ENCODE peak calls at places on chromosomes 12 and 14, in eight cellular contexts. One of them, this sample, is unnamed.

GRCh38 chr14:94447206-94447605 is 5.4 kb downstream of the SERPINA11 start:
- DNase-seq in endothelial cell of umbilical vein: no peak
- DNase-seq in PC-3: no peak
- DNase-seq in HCT116: no peak
- DNase-seq in left ventricle myocardium inferior: no peak
- DNase-seq in testis: no peak
- DNase-seq in upper lobe of right lung: no peak
- DNase-seq in pancreas: no peak
- DNase-seq in this sample: no peak

GRCh38 chr14:94593749-94594431 is 12.7 kb downstream of the SERPINA5 start:
- DNase-seq in endothelial cell of umbilical vein: no peak
- DNase-seq in PC-3: no peak
- DNase-seq in HCT116: no peak
- DNase-seq in left ventricle myocardium inferior: no peak
- DNase-seq in testis: no peak
- DNase-seq in upper lobe of right lung: no peak
- DNase-seq in pancreas: no peak
- DNase-seq in this sample: no peak

GRCh38 chr12:11958216-11959091 is 112.3 kb upstream of the BCL2L14 start:
- DNase-seq in endothelial cell of umbilical vein: peak; percentile 83
- DNase-seq in PC-3: peak; percentile 81
- DNase-seq in HCT116: no peak
- DNase-seq in left ventricle myocardium inferior: no peak
- DNase-seq in testis: no peak
- DNase-seq in upper lobe of right lung: no peak
- DNase-seq in pancreas: no peak
- DNase-seq in this sample: no peak

GRCh38 chr14:41570415-41571155 is 36.1 kb upstream of the LRFN5 start:
- DNase-seq in endothelial cell of umbilical vein: no peak
- DNase-seq in PC-3: no peak
- DNase-seq in HCT116: no peak
- DNase-seq in left ventricle myocardium inferior: no peak
- DNase-seq in testis: no peak
- DNase-seq in upper lobe of right lung: no peak
- DNase-seq in pancreas: no peak
- DNase-seq in this sample: no peak

GRCh38 chr14:97458302-97459137 is 661.3 kb downstream of the VRK1 start:
- DNase-seq in endothelial cell of umbilical vein: no peak
- DNase-seq in PC-3: no peak
- DNase-seq in HCT116: no peak
- DNase-seq in left ventricle myocardium inferior: no peak
- DNase-seq in testis: peak; percentile 60
- DNase-seq in upper lobe of right lung: no peak
- DNase-seq in pancreas: peak; percentile 31
- DNase-seq in this sample: no peak

GRCh38 chr14:94367896-94368590 is 20.4 kb downstream of the SERPINA1 start:
- DNase-seq in endothelial cell of umbilical vein: no peak
- DNase-seq in PC-3: no peak
- DNase-seq in HCT116: no peak
- DNase-seq in left ventricle myocardium inferior: no peak
- DNase-seq in testis: no peak
- DNase-seq in upper lobe of right lung: peak; percentile 45
- DNase-seq in pancreas: no peak
- DNase-seq in this sample: no peak

GRCh38 chr14:34711169-34711568 is 3.2 kb downstream of the CFL2 start:
- DNase-seq in endothelial cell of umbilical vein: peak; percentile 24
- DNase-seq in PC-3: peak; percentile 33
- DNase-seq in HCT116: no peak
- DNase-seq in left ventricle myocardium inferior: no peak
- DNase-seq in testis: peak; percentile 33
- DNase-seq in upper lobe of right lung: no peak
- DNase-seq in pancreas: no peak
- DNase-seq in this sample: peak; percentile 83

GRCh38 chr14:26187996-26188605 is 409.7 kb downstream of the NOVA1 start:
- DNase-seq in endothelial cell of umbilical vein: no peak
- DNase-seq in PC-3: no peak
- DNase-seq in HCT116: no peak
- DNase-seq in left ventricle myocardium inferior: no peak
- DNase-seq in testis: no peak
- DNase-seq in upper lobe of right lung: no peak
- DNase-seq in pancreas: no peak
- DNase-seq in this sample: no peak

GRCh38 chr12:87820524-87821194 is 208.5 kb downstream of the C12orf50 start:
- DNase-seq in endothelial cell of umbilical vein: no peak
- DNase-seq in PC-3: peak; percentile 66
- DNase-seq in HCT116: peak; percentile 64
- DNase-seq in left ventricle myocardium inferior: no peak
- DNase-seq in testis: no peak
- DNase-seq in upper lobe of right lung: no peak
- DNase-seq in pancreas: no peak
- DNase-seq in this sample: no peak

GRCh38 chr12:89325495-89325894 is 26.8 kb downstream of the DUSP6 start:
- DNase-seq in endothelial cell of umbilical vein: no peak
- DNase-seq in PC-3: no peak
- DNase-seq in HCT116: no peak
- DNase-seq in left ventricle myocardium inferior: no peak
- DNase-seq in testis: no peak
- DNase-seq in upper lobe of right lung: no peak
- DNase-seq in pancreas: no peak
- DNase-seq in this sample: no peak

GRCh38 chr14:85991156-85991555 is 461.2 kb downstream of the FLRT2 start:
- DNase-seq in endothelial cell of umbilical vein: no peak
- DNase-seq in PC-3: no peak
- DNase-seq in HCT116: no peak
- DNase-seq in left ventricle myocardium inferior: no peak
- DNase-seq in testis: no peak
- DNase-seq in upper lobe of right lung: no peak
- DNase-seq in pancreas: no peak
- DNase-seq in this sample: no peak

GRCh38 chr12:57110189-57111045 is 745 bp downstream of the STAT6 start:
- DNase-seq in endothelial cell of umbilical vein: peak; percentile 59
- DNase-seq in PC-3: peak; percentile 32
- DNase-seq in HCT116: no peak
- DNase-seq in left ventricle myocardium inferior: peak; percentile 80
- DNase-seq in testis: peak; percentile 86
- DNase-seq in upper lobe of right lung: peak; percentile 87
- DNase-seq in pancreas: peak; percentile 62
- DNase-seq in this sample: peak; percentile 79

GRCh38 chr12:45675534-45675933 is 54.0 kb upstream of the ARID2 start:
- DNase-seq in endothelial cell of umbilical vein: no peak
- DNase-seq in PC-3: no peak
- DNase-seq in HCT116: no peak
- DNase-seq in left ventricle myocardium inferior: no peak
- DNase-seq in testis: no peak
- DNase-seq in upper lobe of right lung: no peak
- DNase-seq in pancreas: no peak
- DNase-seq in this sample: no peak

GRCh38 chr14:26863736-26864135 is 265.9 kb upstream of the NOVA1 start:
- DNase-seq in endothelial cell of umbilical vein: peak; percentile 45
- DNase-seq in PC-3: peak; percentile 60
- DNase-seq in HCT116: no peak
- DNase-seq in left ventricle myocardium inferior: no peak
- DNase-seq in testis: no peak
- DNase-seq in upper lobe of right lung: no peak
- DNase-seq in pancreas: no peak
- DNase-seq in this sample: no peak

GRCh38 chr14:87797001-87797400 is 196.0 kb downstream of the GALC start:
- DNase-seq in endothelial cell of umbilical vein: no peak
- DNase-seq in PC-3: no peak
- DNase-seq in HCT116: no peak
- DNase-seq in left ventricle myocardium inferior: no peak
- DNase-seq in testis: no peak
- DNase-seq in upper lobe of right lung: no peak
- DNase-seq in pancreas: no peak
- DNase-seq in this sample: no peak

GRCh38 chr12:59431266-59431665 is 164.6 kb upstream of the SLC16A7 start:
- DNase-seq in endothelial cell of umbilical vein: peak; percentile 11
- DNase-seq in PC-3: peak; percentile 35
- DNase-seq in HCT116: no peak
- DNase-seq in left ventricle myocardium inferior: no peak
- DNase-seq in testis: no peak
- DNase-seq in upper lobe of right lung: no peak
- DNase-seq in pancreas: no peak
- DNase-seq in this sample: peak; percentile 1

GRCh38 chr12:116820077-116820656 is 61.1 kb downstream of the HRK start:
- DNase-seq in endothelial cell of umbilical vein: no peak
- DNase-seq in PC-3: no peak
- DNase-seq in HCT116: no peak
- DNase-seq in left ventricle myocardium inferior: no peak
- DNase-seq in testis: no peak
- DNase-seq in upper lobe of right lung: no peak
- DNase-seq in pancreas: no peak
- DNase-seq in this sample: no peak
- H3K4me3 ChIP-seq in endothelial cell of umbilical vein: no peak overlapping the region
- H3K4me3 ChIP-seq in PC-3: peak overlapping the region; percentile 86
- H3K4me3 ChIP-seq in HCT116: no peak overlapping the region
- H3K4me3 ChIP-seq in left ventricle myocardium inferior: no peak overlapping the region
- H3K4me3 ChIP-seq in testis: no peak overlapping the region
- H3K4me3 ChIP-seq in upper lobe of right lung: no peak overlapping the region
- H3K4me3 ChIP-seq in pancreas: no peak overlapping the region
- H3K4me3 ChIP-seq in this sample: peak overlapping the region; percentile 82

DNA sequence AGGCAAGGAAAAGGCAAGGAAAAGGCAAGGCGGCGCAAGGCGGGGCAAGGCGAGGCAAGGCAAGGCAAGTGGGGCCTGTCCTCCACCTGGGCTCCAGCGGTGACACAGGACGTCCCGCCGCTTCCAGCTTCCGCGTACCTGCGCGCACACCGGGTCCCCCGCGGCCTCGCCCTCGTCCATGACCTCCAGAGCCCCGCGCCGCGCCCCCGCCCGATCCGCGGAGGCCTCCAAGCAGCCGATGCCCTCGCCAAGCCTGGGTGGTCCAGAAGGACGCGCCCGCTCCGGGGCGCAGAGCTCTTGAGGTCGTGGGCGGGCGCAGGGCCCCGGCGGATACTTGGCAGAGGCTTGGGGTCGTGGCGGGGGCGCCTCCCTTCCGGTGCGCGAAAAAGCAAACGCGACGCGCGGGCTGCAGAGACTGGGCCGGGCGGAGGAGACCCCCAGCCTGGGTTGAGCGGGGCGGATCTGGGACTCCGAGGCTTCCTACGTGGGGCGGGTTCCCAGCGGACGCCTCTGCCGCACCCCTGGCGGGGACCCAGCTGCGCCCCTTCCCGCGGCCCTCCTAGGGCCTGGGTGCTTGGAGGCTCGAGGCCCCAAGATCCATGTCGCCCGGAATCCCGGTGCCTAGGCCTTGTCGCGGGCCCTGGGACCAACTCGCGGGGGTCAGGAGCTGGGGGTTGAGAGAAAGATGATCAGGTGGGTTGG is 60.7 kb upstream of the EIF5 start:
- DNase-seq in endothelial cell of umbilical vein: no peak
- DNase-seq in PC-3: no peak
- DNase-seq in HCT116: no peak
- DNase-seq in left ventricle myocardium inferior: no peak
- DNase-seq in testis: no peak
- DNase-seq in upper lobe of right lung: no peak
- DNase-seq in pancreas: no peak
- DNase-seq in this sample: no peak
- H3K4me3 ChIP-seq in endothelial cell of umbilical vein: no peak overlapping the region
- H3K4me3 ChIP-seq in PC-3: no peak overlapping the region
- H3K4me3 ChIP-seq in HCT116: no peak overlapping the region
- H3K4me3 ChIP-seq in left ventricle myocardium inferior: peak overlapping the region; percentile 64
- H3K4me3 ChIP-seq in testis: peak overlapping the region; percentile 40
- H3K4me3 ChIP-seq in upper lobe of right lung: peak overlapping the region; percentile 42
- H3K4me3 ChIP-seq in pancreas: no peak overlapping the region
- H3K4me3 ChIP-seq in this sample: no peak overlapping the region

GRCh38 chr12:121577443-121578180 is 3.2 kb downstream of the KDM2B start:
- DNase-seq in endothelial cell of umbilical vein: no peak
- DNase-seq in PC-3: no peak
- DNase-seq in HCT116: no peak
- DNase-seq in left ventricle myocardium inferior: no peak
- DNase-seq in testis: peak; percentile 59
- DNase-seq in upper lobe of right lung: no peak
- DNase-seq in pancreas: no peak
- DNase-seq in this sample: no peak
- H3K4me3 ChIP-seq in endothelial cell of umbilical vein: no peak overlapping the region
- H3K4me3 ChIP-seq in PC-3: peak overlapping the region; percentile 39
- H3K4me3 ChIP-seq in HCT116: no peak overlapping the region
- H3K4me3 ChIP-seq in left ventricle myocardium inferior: peak overlapping the region; percentile 74
- H3K4me3 ChIP-seq in testis: peak overlapping the region; percentile 59
- H3K4me3 ChIP-seq in upper lobe of right lung: no peak overlapping the region
- H3K4me3 ChIP-seq in pancreas: no peak overlapping the region
- H3K4me3 ChIP-seq in this sample: no peak overlapping the region

GRCh38 chr14:89617142-89617460 is 200.1 kb upstream of the FOXN3 start:
- DNase-seq in endothelial cell of umbilical vein: no peak
- DNase-seq in PC-3: no peak
- DNase-seq in HCT116: no peak
- DNase-seq in left ventricle myocardium inferior: no peak
- DNase-seq in testis: no peak
- DNase-seq in upper lobe of right lung: no peak
- DNase-seq in pancreas: no peak
- DNase-seq in this sample: no peak

GRCh38 chr14:89618821-89619551 is 202.0 kb upstream of the FOXN3 start:
- DNase-seq in endothelial cell of umbilical vein: peak; percentile 61
- DNase-seq in PC-3: peak; percentile 58
- DNase-seq in HCT116: peak; percentile 13
- DNase-seq in left ventricle myocardium inferior: peak; percentile 73
- DNase-seq in testis: peak; percentile 75
- DNase-seq in upper lobe of right lung: peak; percentile 87
- DNase-seq in pancreas: peak; percentile 72
- DNase-seq in this sample: peak; percentile 86

GRCh38 chr14:89616425-89617141 is 199.6 kb upstream of the FOXN3 start:
- DNase-seq in endothelial cell of umbilical vein: peak; percentile 28
- DNase-seq in PC-3: no peak
- DNase-seq in HCT116: no peak
- DNase-seq in left ventricle myocardium inferior: no peak
- DNase-seq in testis: no peak
- DNase-seq in upper lobe of right lung: no peak
- DNase-seq in pancreas: no peak
- DNase-seq in this sample: peak; percentile 67

GRCh38 chr14:89618309-89618708 is 201.3 kb upstream of the FOXN3 start:
- DNase-seq in endothelial cell of umbilical vein: peak; percentile 50
- DNase-seq in PC-3: peak; percentile 11
- DNase-seq in HCT116: no peak
- DNase-seq in left ventricle myocardium inferior: no peak
- DNase-seq in testis: no peak
- DNase-seq in upper lobe of right lung: no peak
- DNase-seq in pancreas: no peak
- DNase-seq in this sample: peak; percentile 28

DNA sequence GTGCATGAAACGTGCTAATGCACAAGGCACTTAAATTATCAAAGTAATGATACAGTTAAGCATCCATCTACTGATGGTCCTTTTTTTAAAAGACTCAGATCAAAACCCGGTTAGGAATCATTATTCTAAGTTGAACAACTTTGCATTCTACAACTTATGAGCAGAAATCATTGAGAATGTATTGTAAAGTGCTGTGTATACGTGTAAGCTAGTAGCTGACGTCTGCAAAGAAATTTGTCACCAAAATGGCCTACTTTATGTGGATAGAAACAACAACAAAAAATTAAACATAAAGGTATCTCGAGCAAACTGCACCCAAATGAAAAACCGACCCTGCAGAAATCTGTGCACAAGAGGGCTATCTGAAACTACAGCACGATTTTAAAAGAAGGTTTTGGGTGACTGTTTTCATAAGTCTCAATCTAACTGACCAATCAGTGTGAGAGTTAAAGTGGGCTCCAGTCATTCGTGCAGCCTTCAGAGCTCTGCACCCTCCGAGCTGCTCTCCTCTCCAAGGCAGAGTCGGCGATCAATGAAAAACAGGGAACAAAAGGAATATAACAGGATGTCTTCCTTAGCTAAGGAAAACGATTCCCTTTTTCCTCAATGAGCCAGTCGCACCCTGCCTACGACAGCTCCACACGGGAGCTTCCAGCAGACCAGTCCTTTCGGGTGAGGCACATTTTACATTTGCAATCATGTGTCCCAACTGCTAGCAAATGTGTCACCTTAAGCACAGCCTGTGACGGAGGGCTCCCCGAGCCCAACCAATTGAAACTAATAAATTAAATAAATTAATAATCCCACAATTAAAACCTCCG is 200.6 kb upstream of the FOXN3 start:
- DNase-seq in endothelial cell of umbilical vein: peak; percentile 70
- DNase-seq in PC-3: peak; percentile 29
- DNase-seq in HCT116: no peak
- DNase-seq in left ventricle myocardium inferior: no peak
- DNase-seq in testis: peak; percentile 56
- DNase-seq in upper lobe of right lung: no peak
- DNase-seq in pancreas: peak; percentile 47
- DNase-seq in this sample: peak; percentile 63
- H3K4me3 ChIP-seq in endothelial cell of umbilical vein: peak overlapping the region; percentile 91
- H3K4me3 ChIP-seq in PC-3: peak overlapping the region; percentile 79
- H3K4me3 ChIP-seq in HCT116: no peak overlapping the region
- H3K4me3 ChIP-seq in left ventricle myocardium inferior: peak overlapping the region; percentile 83
- H3K4me3 ChIP-seq in testis: peak overlapping the region; percentile 74
- H3K4me3 ChIP-seq in upper lobe of right lung: peak overlapping the region; percentile 63
- H3K4me3 ChIP-seq in pancreas: peak overlapping the region; percentile 56
- H3K4me3 ChIP-seq in this sample: peak overlapping the region; percentile 81

This sample was measured in OCI-LY7.